ENCODE peak calls at places on chromosome 16, in ten cellular contexts. M is activated CD4-positive, alpha-beta T cell treated with anti-CD3 and anti-CD28 coated beads, Interleukin-2, amount 10 ng/mL, durations not matched to agents 7 days and 5 days; W is stimulated activated naive CD8-positive, alpha-beta T cell treated with anti-CD3 and anti-CD28 coated beads, Interleukin-15, amount 100 ng/mL, for 72 hours; G is effector CD8-positive, alpha-beta T cell; F is iris pigment epithelial cell; Z is HFF-Myc; A is A673; C is EH; O is T-helper 2 cell; H is hippocampal formation. S is an unnamed sample.

GRCh38 chr16:88050952-88051660 is 99.9 kb downstream of the BANP start:
- DNase-seq in M (no peak), W (no peak), G (no peak), F (no peak), Z (no peak), A (no peak), C (no peak), O (no peak), H (no peak), S (no peak)

GRCh38 chr16:72785886-72786285 is 262.0 kb downstream of the ZFHX3 start:
- DNase-seq in M (no peak), W (no peak), G (no peak), F (peak), Z (no peak), A (no peak), C (peak), O (no peak), H (no peak), S (peak)

GRCh38 chr16:57863434-57864160 is 61.3 kb upstream of the KIFC3 start:
- DNase-seq in M (no peak), W (no peak), G (no peak), F (peak), Z (peak), A (peak), C (peak), O (no peak), H (peak), S (peak)

GRCh38 chr16:87834015-87834667 is 35.2 kb downstream of the SLC7A5 start:
- DNase-seq in M (no peak), W (no peak), G (no peak), F (no peak), Z (no peak), A (no peak), C (no peak), O (no peak), H (no peak), S (no peak)

GRCh38 chr16:55444754-55445485 is 34.1 kb upstream of the MMP2 start:
- DNase-seq in M (no peak), W (no peak), G (no peak), F (no peak), Z (no peak), A (no peak), C (no peak), O (no peak), H (peak), S (no peak)

GRCh38 chr16:4407543-4408322 is 8.7 kb downstream of the CORO7 start:
- DNase-seq in M (no peak), W (no peak), G (no peak), F (no peak), Z (no peak), A (no peak), C (peak), O (no peak), H (no peak), S (no peak)

GRCh38 chr16:707062-707538 is 1.5 kb upstream of the FBXL16 start:
- DNase-seq in M (no peak), W (no peak), G (no peak), F (no peak), Z (no peak), A (no peak), C (no peak), O (no peak), H (no peak), S (no peak)

GRCh38 chr16:15897834-15898254 is 9.4 kb upstream of the CEP20 start:
- DNase-seq in M (peak), W (peak), G (no peak), F (peak), Z (peak), A (no peak), C (peak), O (no peak), H (no peak), S (peak)

GRCh38 chr16:24988593-24989338 is 26.4 kb downstream of the ARHGAP17 start:
- DNase-seq in M (no peak), W (no peak), G (no peak), F (peak), Z (no peak), A (peak), C (peak), O (no peak), H (peak), S (peak)

GRCh38 chr16:12171206-12171605 is 194.7 kb downstream of the SNX29 start:
- DNase-seq in M (no peak), W (no peak), G (no peak), F (no peak), Z (no peak), A (no peak), C (peak), O (no peak), H (no peak), S (no peak)

S was measured in choroid plexus epithelial cell.